ENCODE peak calls at places on chromosome 1, in four cellular contexts. E is foreskin fibroblast, Z is iPS DF 6.9, O is BE2C. N is an unnamed sample.

GRCh38 chr1:7387053-7387861 is 383.8 kb upstream of the VAMP3 start:
- DNase-seq in Z (no peak), O (no peak), E (no peak), N (no peak)

GRCh38 chr1:29471487-29472313 is 235.4 kb downstream of the PTPRU start:
- DNase-seq in O (peak; percentile 92), E (no peak), Z (no peak), N (no peak)

GRCh38 chr1:9873992-9874391 is 36.1 kb downstream of the CTNNBIP1 start:
- DNase-seq in Z (no peak), E (no peak), O (no peak), N (no peak)

GRCh38 chr1:247401310-247402098 is 14.5 kb upstream of the NLRP3 start:
- DNase-seq in Z (no peak), O (no peak), E (no peak), N (peak; percentile 36)

GRCh38 chr1:232045134-232045533 is 418.5 kb downstream of the DISC1 start:
- DNase-seq in Z (no peak), E (no peak), O (no peak), N (no peak)

GRCh38 chr1:1599919-1600860 is at the start of gene FNDC10:
- DNase-seq in Z (no peak), E (no peak), O (no peak), N (no peak)

GRCh38 chr1:246048693-246049092 is 458.4 kb downstream of the SMYD3 start:
- DNase-seq in E (no peak), Z (no peak), O (no peak), N (no peak)

GRCh38 chr1:232635778-232636356 is 5.9 kb upstream of the SIPA1L2 start:
- DNase-seq in Z (no peak), O (no peak), E (peak; percentile 25), N (no peak)

GRCh38 chr1:1230656-1231399 is 973 bp downstream of the SDF4 start:
- DNase-seq in O (no peak), E (peak; percentile 76), Z (no peak), N (peak; percentile 60)

GRCh38 chr1:109446236-109446635 is 20.0 kb upstream of the PSMA5 start:
- DNase-seq in E (no peak), O (no peak), Z (no peak), N (no peak)

GRCh38 chr1:149917590-149918144 is at the start of gene SV2A:
- DNase-seq in Z (no peak), E (peak; percentile 56), O (peak; percentile 82), N (no peak)

GRCh38 chr1:26794391-26794790 is 6.6 kb downstream of the PIGV start:
- DNase-seq in O (no peak), E (no peak), Z (no peak), N (no peak)

GRCh38 chr1:57874426-57874825 is 450.6 kb upstream of the DAB1 start:
- DNase-seq in O (no peak), E (no peak), Z (no peak), N (no peak)

DNA sequence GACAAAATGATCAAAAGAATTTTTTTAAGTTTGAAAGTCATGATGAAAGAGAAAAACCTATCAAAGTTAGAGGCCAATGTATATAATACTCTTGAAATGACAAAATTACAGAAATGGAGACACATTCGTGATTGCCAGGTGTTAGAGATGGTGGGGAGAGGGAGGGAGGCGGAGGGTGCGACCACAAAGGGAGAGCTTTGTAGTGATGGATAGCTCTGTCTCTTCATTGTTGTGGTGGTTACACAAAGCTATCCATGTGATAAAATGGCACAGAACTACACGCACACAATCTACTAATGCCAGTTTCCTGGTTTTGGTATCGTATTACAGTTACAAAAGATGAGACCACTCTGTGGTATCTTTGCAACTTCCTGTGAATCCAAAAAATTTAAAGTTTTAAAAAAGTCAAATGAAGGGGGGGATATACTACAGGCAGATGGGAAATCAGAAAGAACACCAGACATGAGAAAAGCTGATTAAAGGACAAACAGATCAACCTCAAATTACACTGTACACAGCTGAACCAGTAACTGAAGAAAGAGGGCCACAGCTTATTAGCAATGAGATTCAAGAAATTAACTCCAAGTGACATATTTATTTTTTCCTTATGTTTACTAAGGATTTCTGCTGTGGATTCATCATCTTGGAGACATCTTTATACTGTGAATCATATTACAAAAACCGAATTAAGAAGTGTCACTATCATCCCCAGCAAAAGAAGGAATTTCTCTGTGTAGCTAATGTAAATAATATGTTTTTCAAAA is 199.1 kb downstream of the SLC45A1 start:
- DNase-seq in E (no peak), O (no peak), Z (no peak), N (no peak)
- H3K4me3 ChIP-seq in E (no peak overlapping the region), O (no peak overlapping the region), Z (no peak overlapping the region), N (no peak overlapping the region)

DNA sequence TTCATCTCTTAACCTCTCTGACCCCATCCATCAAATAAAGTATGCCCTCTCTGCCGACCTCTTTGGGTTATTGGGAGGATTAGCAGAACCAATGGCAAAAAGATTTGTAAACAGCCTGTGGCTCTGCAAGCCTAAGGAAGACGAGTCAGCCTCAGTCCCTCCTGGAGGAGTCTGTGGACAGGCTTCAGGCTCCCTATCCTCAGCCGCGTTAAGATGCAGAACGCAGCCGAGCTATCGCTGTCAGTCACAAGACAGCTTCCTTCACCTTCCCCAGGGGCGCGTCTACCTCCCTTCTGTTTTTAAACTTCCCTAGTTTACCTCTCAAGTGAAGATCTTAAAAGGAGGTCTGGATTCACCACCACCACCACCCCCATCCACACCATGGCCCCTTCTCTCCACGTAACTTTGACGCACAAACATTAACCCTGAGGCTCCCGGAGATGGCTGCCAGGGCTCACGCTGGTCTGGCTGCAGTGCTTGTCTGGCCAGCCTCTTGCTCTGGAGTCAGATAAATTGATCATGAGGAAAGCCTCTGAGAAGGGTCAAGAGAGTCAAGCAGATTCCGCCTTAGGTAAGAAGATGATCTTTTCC is 767 bp downstream of the CAMK1G start:
- DNase-seq in O (no peak), Z (no peak), E (no peak), N (no peak)
- H3K4me3 ChIP-seq in O (no peak overlapping the region), Z (no peak overlapping the region), E (peak overlapping the region; percentile 35), N (no peak overlapping the region)

DNA sequence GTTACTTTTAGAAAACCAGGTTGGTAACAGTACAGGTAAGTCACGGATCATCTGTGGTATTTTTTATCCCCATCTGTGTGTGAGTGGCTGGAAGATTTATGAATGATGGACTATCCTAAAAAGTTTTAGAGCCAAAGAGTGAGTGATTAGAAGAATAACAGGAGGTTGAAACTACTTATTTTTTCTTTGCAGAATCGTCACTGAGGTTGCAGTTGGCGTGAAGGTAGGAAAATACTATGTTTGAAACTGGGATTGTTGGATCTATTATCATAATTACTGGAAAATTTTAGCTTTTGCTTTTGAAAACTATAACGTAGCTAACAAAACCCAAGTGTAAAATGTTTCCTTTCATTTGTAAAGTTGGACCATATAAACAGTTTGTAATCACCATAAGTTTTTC is 1.8 kb downstream of the PTBP2 start:
- DNase-seq in O (no peak), Z (no peak), E (no peak), N (no peak)
- H3K4me3 ChIP-seq in O (peak overlapping the region; percentile 88), Z (no peak overlapping the region), E (peak overlapping the region; percentile 84), N (peak overlapping the region; percentile 98)

GRCh38 chr1:11858613-11858967 is at the start of gene NPPB:
- DNase-seq in E (no peak), Z (no peak), O (no peak), N (no peak)
- H3K4me3 ChIP-seq in E (no peak within 1 kb of the TSS), Z (no peak within 1 kb of the TSS), O (peak within 1 kb of the TSS; percentile 38), N (no peak within 1 kb of the TSS)

DNA sequence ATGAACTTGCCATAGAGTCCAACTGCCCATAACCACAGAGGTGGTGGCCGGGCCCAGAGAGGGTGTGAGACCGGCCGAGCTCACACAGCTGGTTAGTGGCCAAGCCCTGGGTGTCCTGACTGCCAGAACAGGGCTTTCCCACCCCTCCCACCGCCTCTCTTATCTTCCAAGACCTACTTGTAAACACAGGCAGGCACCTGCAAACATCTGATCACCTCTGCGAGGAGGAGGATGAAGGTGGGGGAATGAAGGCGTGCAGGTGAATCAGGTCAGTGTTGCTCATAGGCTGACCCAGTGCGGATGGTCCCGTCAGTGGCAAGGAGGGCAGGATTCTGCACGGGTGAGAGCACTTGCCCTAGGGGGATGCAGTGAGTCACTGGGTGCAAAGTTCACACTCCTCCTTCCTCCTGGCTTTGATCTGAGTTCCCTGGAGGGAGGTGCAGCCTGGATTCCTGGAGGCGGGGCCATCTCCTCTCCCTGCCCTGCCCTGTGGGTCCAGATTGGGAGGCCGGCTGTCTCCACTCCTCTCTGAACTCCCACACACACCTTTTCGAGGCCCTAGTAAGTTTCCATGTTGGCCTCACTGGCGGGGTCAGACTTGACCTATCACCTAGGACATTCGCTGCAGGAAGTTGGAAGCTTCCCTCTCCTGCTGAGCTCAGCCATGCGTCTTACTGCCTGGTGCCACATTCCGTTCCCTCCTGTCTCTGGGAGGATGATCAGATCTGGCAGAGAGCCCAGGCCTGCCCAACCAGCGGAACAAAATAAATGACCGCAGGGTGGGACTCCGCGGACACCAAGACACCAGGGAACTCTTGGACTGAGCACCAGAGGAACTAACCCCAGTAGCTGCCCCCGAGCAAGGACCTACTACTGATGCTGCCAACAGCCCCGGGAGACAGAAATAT is 7.3 kb downstream of the UQCRHL start:
- DNase-seq in E (peak; percentile 71), O (peak; percentile 70), Z (no peak), N (peak; percentile 94)
- H3K4me3 ChIP-seq in E (no peak overlapping the region), O (no peak overlapping the region), Z (no peak overlapping the region), N (no peak overlapping the region)

GRCh38 chr1:227945891-227946623 is 1.7 kb downstream of the WNT9A start:
- DNase-seq in O (peak; percentile 18), E (peak; percentile 64), Z (no peak), N (peak; percentile 100)

GRCh38 chr1:227947678-227948492 is at the start of gene WNT9A:
- DNase-seq in E (peak; percentile 40), O (peak; percentile 47), Z (no peak), N (peak; percentile 74)

GRCh38 chr1:227948493-227949260 is 945 bp upstream of the WNT9A start:
- DNase-seq in O (no peak), Z (no peak), E (no peak), N (no peak)

GRCh38 chr1:227946624-227947424 is 908 bp downstream of the WNT9A start:
- DNase-seq in O (peak; percentile 79), Z (no peak), E (peak; percentile 43), N (peak; percentile 91)

GRCh38 chr1:227947425-227947677 is 381 bp downstream of the WNT9A start:
- DNase-seq in Z (no peak), O (no peak), E (peak; percentile 9), N (no peak)
- H3K4me3 ChIP-seq in Z (peak overlapping the region; percentile 39), O (no peak overlapping the region), E (peak overlapping the region; percentile 66), N (peak overlapping the region; percentile 88)

N was measured in MG63.